ENCODE peak calls at places on chromosomes 16 and 17, in seven cellular contexts. A, P, T, R, H, U and K are unnamed samples.

GRCh38 chr16:81837312-81837748 is 58.2 kb downstream of the PLCG2 start:
- DNase-seq in A (no peak), P (no peak), T (no peak), R (no peak), H (no peak), U (no peak), K (no peak)

GRCh38 chr16:65771707-65772106 is 594.8 kb upstream of the CDH5 start:
- DNase-seq in A (no peak), P (no peak), T (no peak), R (no peak), H (no peak), U (no peak), K (no peak)

GRCh38 chr16:1152651-1153259 is at the start of gene CACNA1H:
- DNase-seq in A (no peak), P (peak; percentile 58), T (no peak), R (no peak), H (no peak), U (peak; percentile 95), K (peak; percentile 86)

GRCh38 chr17:62111562-62112180 is 46.6 kb upstream of the MED13 start:
- DNase-seq in A (no peak), P (no peak), T (no peak), R (no peak), H (no peak), U (no peak), K (no peak)

GRCh38 chr16:30005341-30006094 is 5.3 kb downstream of the DOC2A start:
- DNase-seq in A (no peak), P (peak; percentile 90), T (no peak), R (peak; percentile 31), H (peak; percentile 54), U (peak; percentile 83), K (peak; percentile 91)

GRCh38 chr16:974001-974601 is 3.3 kb upstream of the LMF1 start:
- DNase-seq in A (no peak), P (no peak), T (no peak), R (no peak), H (no peak), U (no peak), K (no peak)

GRCh38 chr16:12173121-12173520 is 196.6 kb downstream of the SNX29 start:
- DNase-seq in A (no peak), P (no peak), T (no peak), R (no peak), H (no peak), U (no peak), K (no peak)

GRCh38 chr17:79843917-79844815 is 4.9 kb upstream of the CBX4 start:
- DNase-seq in A (no peak), P (peak; percentile 73), T (no peak), R (peak; percentile 61), H (no peak), U (no peak), K (peak; percentile 94)

GRCh38 chr17:35467824-35468223 is 19.3 kb upstream of the SLFN13 start:
- DNase-seq in A (no peak), P (no peak), T (no peak), R (no peak), H (no peak), U (no peak), K (no peak)

GRCh38 chr16:4297480-4297879 is 18.4 kb upstream of the GLIS2 start:
- DNase-seq in A (no peak), P (no peak), T (no peak), R (no peak), H (no peak), U (no peak), K (no peak)

GRCh38 chr16:4291699-4292098 is 18.9 kb upstream of the TFAP4 start:
- DNase-seq in A (no peak), P (no peak), T (no peak), R (no peak), H (no peak), U (no peak), K (no peak)

GRCh38 chr16:4293181-4293716 is 20.4 kb upstream of the TFAP4 start:
- DNase-seq in A (no peak), P (no peak), T (no peak), R (no peak), H (no peak), U (peak; percentile 5), K (no peak)

GRCh38 chr16:4290236-4290830 is 17.5 kb upstream of the TFAP4 start:
- DNase-seq in A (no peak), P (peak; percentile 63), T (no peak), R (peak; percentile 66), H (peak; percentile 88), U (no peak), K (peak; percentile 1)

GRCh38 chr16:4293822-4294457 is 21.1 kb upstream of the TFAP4 start:
- DNase-seq in A (no peak), P (peak; percentile 50), T (no peak), R (peak; percentile 82), H (no peak), U (peak; percentile 6), K (peak; percentile 93)
- TF ChIP-seq RFX5 in A (no peak), P (no peak), T (no peak), R (no peak), H (no peak), U (no peak), K (no peak)

GRCh38 chr17:2264023-2264860 is 39.3 kb downstream of the SMG6 start:
- DNase-seq in A (no peak), P (no peak), T (no peak), R (peak; percentile 49), H (no peak), U (no peak), K (no peak)

GRCh38 chr17:2263183-2263954 is 40.2 kb downstream of the SMG6 start:
- DNase-seq in A (no peak), P (no peak), T (no peak), R (peak; percentile 77), H (no peak), U (no peak), K (no peak)

GRCh38 chr17:2262146-2262587 is 41.4 kb downstream of the SMG6 start:
- DNase-seq in A (no peak), P (no peak), T (no peak), R (peak; percentile 87), H (no peak), U (no peak), K (no peak)

GRCh38 chr17:2259769-2260536 is 43.6 kb downstream of the SMG6 start:
- DNase-seq in A (peak; percentile 85), P (no peak), T (no peak), R (peak; percentile 81), H (no peak), U (no peak), K (no peak)
- TF ChIP-seq RFX5 in A (no peak), P (no peak), T (no peak), R (no peak), H (no peak), U (no peak), K (no peak)

GRCh38 chr16:56981729-56982271 is 7.6 kb upstream of the NLRC5 start:
- DNase-seq in A (no peak), P (no peak), T (no peak), R (no peak), H (no peak), U (no peak), K (no peak)

GRCh38 chr16:56977823-56978430 is 11.4 kb upstream of the NLRC5 start:
- DNase-seq in A (no peak), P (no peak), T (no peak), R (no peak), H (no peak), U (no peak), K (no peak)

GRCh38 chr16:56982695-56983094 is 6.7 kb upstream of the NLRC5 start:
- DNase-seq in A (no peak), P (no peak), T (no peak), R (no peak), H (no peak), U (no peak), K (no peak)

GRCh38 chr16:56980792-56981724 is 8.3 kb upstream of the NLRC5 start:
- DNase-seq in A (no peak), P (no peak), T (no peak), R (no peak), H (no peak), U (no peak), K (no peak)

GRCh38 chr16:56980203-56980535 is 9.2 kb upstream of the NLRC5 start:
- DNase-seq in A (no peak), P (no peak), T (no peak), R (no peak), H (no peak), U (no peak), K (no peak)
- TF ChIP-seq RFX5 in A (no peak), P (no peak), T (no peak), R (no peak), H (no peak), U (no peak), K (no peak)

GRCh38 chr17:28724500-28725165 is 1.4 kb downstream of the TLCD1 start:
- DNase-seq in A (no peak), P (no peak), T (no peak), R (no peak), H (no peak), U (no peak), K (no peak)

GRCh38 chr17:28726396-28726911 is 421 bp upstream of the TLCD1 start:
- DNase-seq in A (no peak), P (peak; percentile 75), T (no peak), R (peak; percentile 39), H (peak; percentile 48), U (no peak), K (no peak)

GRCh38 chr17:28725166-28725659 is 820 bp downstream of the TLCD1 start:
- DNase-seq in A (no peak), P (peak; percentile 74), T (no peak), R (peak; percentile 65), H (peak; percentile 65), U (peak; percentile 52), K (no peak)

GRCh38 chr17:28726912-28727726 is 1.1 kb upstream of the TLCD1 start:
- DNase-seq in A (peak; percentile 85), P (peak; percentile 94), T (peak; percentile 93), R (peak; percentile 90), H (peak; percentile 96), U (peak; percentile 92), K (peak; percentile 88)

GRCh38 chr17:28725660-28726395 is at the start of gene TLCD1:
- DNase-seq in A (no peak), P (peak; percentile 92), T (no peak), R (peak; percentile 74), H (peak; percentile 68), U (peak; percentile 94), K (peak; percentile 92)
- TF ChIP-seq RFX5 in A (no peak), P (no peak), T (no peak), R (no peak), H (no peak), U (no peak), K (no peak)

DNA sequence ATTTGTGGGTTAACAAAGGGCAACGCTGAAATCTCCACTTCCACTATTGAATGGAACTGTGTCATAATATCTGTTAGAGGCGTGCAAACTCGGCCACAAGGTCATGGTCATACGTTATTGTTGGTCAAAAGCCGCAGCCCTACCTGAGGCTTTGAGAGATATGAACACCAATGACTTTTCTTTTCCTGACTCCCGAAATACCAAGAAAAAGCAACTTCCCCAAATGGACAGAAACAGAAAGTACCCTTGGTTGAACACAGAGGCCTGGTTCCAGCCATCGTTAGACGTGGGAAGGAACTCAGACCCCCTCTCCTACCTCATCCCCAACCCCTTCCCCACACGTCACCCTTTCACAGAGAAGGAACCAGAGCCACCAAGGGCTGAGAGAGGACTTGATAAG is 1.4 kb upstream of the PIK3R5 start:
- DNase-seq in A (no peak), P (no peak), T (no peak), R (no peak), H (no peak), U (no peak), K (no peak)
- TF ChIP-seq RFX5 in A (no peak), P (no peak), T (no peak), R (no peak), H (no peak), U (no peak), K (no peak)